ENCODE peak calls at places on chromosomes 12 and 14, in ten cellular contexts. C is ovary, L is adrenal gland, S is uterus, K is colonic mucosa, U is psoas muscle, Q is astrocyte, E is suprapubic skin, D is SK-N-SH, V is heart left ventricle. P is an unnamed sample.

GRCh38 chr12:124684971-124685688 is 117.7 kb upstream of the NCOR2 start:
- DNase-seq in C (peak), L (peak), S (peak), K (no peak), U (no peak), Q (peak), E (no peak), D (no peak), V (no peak), P (no peak)

GRCh38 chr14:104299993-104300761 is 161.8 kb downstream of the KIF26A start:
- DNase-seq in C (peak), L (no peak), S (no peak), K (no peak), U (peak), Q (no peak), E (no peak), D (peak), V (peak), P (no peak)

GRCh38 chr14:98262566-98262965 is 1009.4 kb downstream of the BCL11B start:
- DNase-seq in C (no peak), L (no peak), S (no peak), K (no peak), U (no peak), Q (no peak), E (no peak), D (no peak), V (no peak), P (no peak)

GRCh38 chr12:26807292-26807691 is 25.7 kb downstream of the ITPR2 start:
- DNase-seq in C (no peak), L (no peak), S (no peak), K (no peak), U (no peak), Q (no peak), E (no peak), D (no peak), V (no peak), P (no peak)

GRCh38 chr14:72828604-72829003 is 65.3 kb downstream of the DPF3 start:
- DNase-seq in C (no peak), L (no peak), S (no peak), K (peak), U (peak), Q (no peak), E (no peak), D (no peak), V (no peak), P (no peak)

GRCh38 chr12:30602678-30603077 is 93.0 kb downstream of the IPO8 start:
- DNase-seq in C (no peak), L (no peak), S (no peak), K (no peak), U (no peak), Q (no peak), E (no peak), D (no peak), V (no peak), P (no peak)

GRCh38 chr12:85829391-85829790 is 6.8 kb downstream of the RASSF9 start:
- DNase-seq in C (no peak), L (no peak), S (no peak), K (no peak), U (no peak), Q (peak), E (no peak), D (no peak), V (no peak), P (no peak)

GRCh38 chr12:24798335-24798734 is 150.6 kb downstream of the BCAT1 start:
- DNase-seq in C (no peak), L (no peak), S (no peak), K (no peak), U (no peak), Q (no peak), E (no peak), D (no peak), V (no peak), P (no peak)

GRCh38 chr12:8890313-8891084 is 23.8 kb upstream of the PHC1 start:
- DNase-seq in C (peak), L (peak), S (peak), K (peak), U (no peak), Q (peak), E (peak), D (peak), V (no peak), P (no peak)

GRCh38 chr14:52032196-52032865 is 36.5 kb downstream of the NID2 start:
- DNase-seq in C (no peak), L (no peak), S (no peak), K (no peak), U (no peak), Q (peak), E (no peak), D (no peak), V (no peak), P (no peak)

GRCh38 chr14:50232276-50232642 is 881 bp upstream of the SOS2 start:
- DNase-seq in C (no peak), L (no peak), S (no peak), K (no peak), U (no peak), Q (no peak), E (no peak), D (no peak), V (no peak), P (no peak)

GRCh38 chr12:11716794-11717532 is 67.5 kb downstream of the ETV6 start:
- DNase-seq in C (no peak), L (no peak), S (no peak), K (no peak), U (no peak), Q (peak), E (no peak), D (peak), V (no peak), P (no peak)

GRCh38 chr12:34334538-34334937 is 312.2 kb downstream of the ALG10 start:
- DNase-seq in C (no peak), L (no peak), S (no peak), K (no peak), U (no peak), Q (no peak), E (no peak), D (no peak), V (no peak), P (no peak)

GRCh38 chr14:73236752-73237218 is 521 bp upstream of the PAPLN start:
- DNase-seq in C (no peak), L (no peak), S (no peak), K (no peak), U (no peak), Q (no peak), E (no peak), D (no peak), V (no peak), P (no peak)

GRCh38 chr12:2803635-2804380 is 8.7 kb upstream of the ITFG2 start:
- DNase-seq in C (no peak), L (no peak), S (no peak), K (no peak), U (no peak), Q (no peak), E (no peak), D (no peak), V (no peak), P (no peak)

GRCh38 chr14:106141242-106142220 is 615.1 kb downstream of the TMEM121 start:
- DNase-seq in C (peak), L (no peak), S (no peak), K (no peak), U (peak), Q (no peak), E (no peak), D (peak), V (no peak), P (no peak)

GRCh38 chr12:115011703-115012102 is 327.7 kb upstream of the TBX3 start:
- DNase-seq in C (no peak), L (no peak), S (no peak), K (no peak), U (no peak), Q (no peak), E (no peak), D (no peak), V (no peak), P (no peak)

GRCh38 chr12:68633614-68634558 is 23.2 kb downstream of the RAP1B start:
- DNase-seq in C (no peak), L (no peak), S (no peak), K (no peak), U (no peak), Q (no peak), E (no peak), D (no peak), V (no peak), P (no peak)

GRCh38 chr14:69013943-69014782 is 35.1 kb upstream of the ACTN1 start:
- DNase-seq in C (no peak), L (peak), S (no peak), K (peak), U (peak), Q (no peak), E (no peak), D (peak), V (peak), P (no peak)

GRCh38 chr12:108761226-108761625 is 29.9 kb upstream of the CORO1C start:
- DNase-seq in C (no peak), L (no peak), S (no peak), K (no peak), U (peak), Q (no peak), E (peak), D (no peak), V (no peak), P (no peak)

GRCh38 chr12:19710811-19711793 is 271.8 kb downstream of the AEBP2 start:
- DNase-seq in C (no peak), L (no peak), S (peak), K (no peak), U (no peak), Q (peak), E (no peak), D (no peak), V (no peak), P (peak)

GRCh38 chr12:3117628-3118027 is 40.4 kb downstream of the TSPAN9 start:
- DNase-seq in C (no peak), L (no peak), S (no peak), K (no peak), U (peak), Q (peak), E (no peak), D (no peak), V (no peak), P (no peak)

GRCh38 chr14:22650046-22650739 is 6.0 kb upstream of the OR6J1 start:
- DNase-seq in C (no peak), L (no peak), S (no peak), K (no peak), U (no peak), Q (no peak), E (no peak), D (no peak), V (no peak), P (no peak)

GRCh38 chr14:52951730-52952481 is 1.1 kb upstream of the FERMT2 start:
- DNase-seq in C (no peak), L (peak), S (no peak), K (peak), U (no peak), Q (peak), E (no peak), D (peak), V (no peak), P (no peak)

GRCh38 chr12:25689996-25690501 is 137.0 kb upstream of the LMNTD1 start:
- DNase-seq in C (peak), L (peak), S (no peak), K (peak), U (no peak), Q (peak), E (no peak), D (peak), V (peak), P (no peak)

GRCh38 chr12:62783881-62784280 is 151.1 kb downstream of the PPM1H start:
- DNase-seq in C (no peak), L (no peak), S (no peak), K (no peak), U (no peak), Q (peak), E (no peak), D (no peak), V (no peak), P (no peak)

GRCh38 chr14:63468273-63468672 is 74.9 kb downstream of the PPP2R5E start:
- DNase-seq in C (no peak), L (no peak), S (no peak), K (no peak), U (no peak), Q (no peak), E (no peak), D (no peak), V (no peak), P (no peak)

GRCh38 chr14:35387209-35387608 is 17.3 kb downstream of the NFKBIA start:
- DNase-seq in C (no peak), L (no peak), S (no peak), K (no peak), U (no peak), Q (no peak), E (no peak), D (no peak), V (no peak), P (no peak)

DNA sequence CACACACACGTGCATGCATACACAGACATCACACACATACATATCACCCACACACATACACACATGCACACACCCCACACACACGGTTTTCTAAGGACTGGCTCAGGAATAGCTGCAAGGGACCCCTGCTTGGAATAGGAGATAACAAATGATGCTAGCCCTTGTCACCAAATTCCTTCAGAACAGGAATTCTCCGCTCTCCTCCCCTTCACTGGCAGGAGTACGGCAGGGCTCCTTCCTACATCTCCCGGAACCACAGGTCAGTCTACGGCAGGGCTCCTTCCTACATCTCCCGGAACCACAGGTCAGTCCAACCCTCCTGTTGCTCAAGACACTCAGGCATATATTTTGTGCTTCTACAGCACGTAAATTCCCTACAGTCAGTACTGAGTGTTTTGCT is 23.9 kb downstream of the PHLDA1 start:
- DNase-seq in C (no peak), L (no peak), S (no peak), K (no peak), U (no peak), Q (no peak), E (no peak), D (no peak), V (no peak), P (no peak)
- H3K27ac ChIP-seq in C (no peak), L (no peak), S (no peak), K (no peak), U (no peak), Q (no peak), E (no peak), D (no peak), V (no peak), P (no peak)

DNA sequence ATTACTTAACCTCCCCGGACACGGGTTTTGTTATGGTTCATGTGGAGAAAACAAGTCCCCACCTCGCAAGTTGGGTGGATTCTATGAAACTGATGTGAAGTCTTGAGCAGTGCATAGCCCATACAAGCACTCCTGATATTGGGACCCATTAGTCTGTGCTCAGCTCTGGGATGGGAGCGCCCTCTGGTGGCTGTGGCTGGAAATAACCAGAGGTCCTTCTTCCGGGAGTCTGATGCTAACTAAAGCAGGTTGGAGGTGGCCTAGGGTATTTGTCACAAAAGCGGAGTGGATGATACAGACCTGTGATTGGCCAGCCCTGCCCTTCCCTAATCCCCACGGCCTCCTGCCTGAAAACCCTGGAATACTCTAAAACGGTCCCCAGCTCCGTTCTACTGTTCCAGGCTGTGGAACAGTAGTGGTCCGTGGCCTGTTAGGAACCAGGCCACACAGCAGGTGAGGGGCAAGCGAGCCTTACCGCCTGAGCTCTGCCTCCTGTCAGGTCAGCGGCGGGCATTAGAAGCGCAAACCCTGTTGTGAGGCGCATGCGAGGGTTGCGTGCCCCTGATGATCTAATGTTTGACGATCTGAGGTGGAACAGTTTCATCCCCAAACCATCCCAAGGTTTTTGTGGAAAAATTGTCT is 6.4 kb downstream of the SLC48A1 start:
- DNase-seq in C (peak), L (peak), S (peak), K (peak), U (peak), Q (peak), E (peak), D (peak), V (peak), P (peak)
- H3K4me3 ChIP-seq in C (no peak), L (no peak), S (no peak), K (no peak), U (no peak), Q (no peak), E (no peak), D (no peak), V (no peak), P (peak)

DNA sequence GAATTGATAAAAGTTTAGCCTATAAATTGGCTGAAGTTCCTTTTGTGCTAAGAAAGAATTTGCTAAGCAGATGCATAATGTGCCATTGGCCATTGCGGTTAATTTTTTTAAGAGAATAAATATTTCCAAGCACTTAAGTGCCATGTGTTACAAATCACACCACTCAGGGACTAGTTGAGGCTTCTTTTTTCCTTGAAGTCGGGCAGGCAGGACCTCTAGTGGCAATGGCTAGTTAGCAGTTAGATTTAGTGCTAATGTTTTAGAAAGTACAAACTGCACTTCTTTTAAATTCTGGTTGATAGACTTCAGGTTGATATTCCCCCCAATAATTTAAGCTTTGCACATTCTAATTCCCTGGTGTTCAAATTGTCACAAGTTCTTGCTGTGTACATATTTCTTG is 294.3 kb downstream of the APAF1 start:
- DNase-seq in C (no peak), L (peak), S (no peak), K (no peak), U (no peak), Q (peak), E (no peak), D (peak), V (no peak), P (no peak)
- TF ChIP-seq CTCF in C (no peak), L (peak), S (no peak), K (no peak), U (peak), Q (peak), E (no peak), D (peak), V (peak), P (no peak)

DNA sequence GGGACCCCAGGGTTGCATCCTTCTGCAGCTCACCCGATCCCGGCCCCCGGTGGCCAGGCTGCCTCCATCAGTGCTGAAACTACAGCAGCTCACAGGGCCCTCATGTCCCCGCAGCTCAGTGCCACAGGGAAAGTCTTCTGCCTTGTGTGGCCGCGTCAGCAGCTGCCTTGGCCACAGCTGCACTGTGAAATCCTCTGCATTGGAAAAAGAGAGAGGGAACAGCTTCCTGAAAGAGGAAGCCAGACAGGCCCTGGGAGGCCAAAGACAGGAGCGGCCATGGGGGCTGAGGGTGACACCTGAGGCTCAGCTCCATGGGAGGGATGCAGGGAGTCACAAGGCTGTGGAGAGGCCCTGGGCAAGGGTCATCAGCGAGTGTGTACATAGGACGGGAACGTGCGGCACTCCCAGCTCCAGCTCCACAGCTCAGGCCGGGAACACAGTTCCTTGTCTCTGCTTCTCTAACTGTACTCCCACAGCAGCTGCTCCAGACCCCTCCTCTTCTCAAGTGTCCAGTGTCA is 32.7 kb downstream of the PARP2 start:
- DNase-seq in C (no peak), L (no peak), S (no peak), K (peak), U (no peak), Q (no peak), E (no peak), D (no peak), V (no peak), P (no peak)
- H3K27ac ChIP-seq in C (no peak), L (no peak), S (no peak), K (peak), U (no peak), Q (no peak), E (no peak), D (no peak), V (no peak), P (no peak)

DNA sequence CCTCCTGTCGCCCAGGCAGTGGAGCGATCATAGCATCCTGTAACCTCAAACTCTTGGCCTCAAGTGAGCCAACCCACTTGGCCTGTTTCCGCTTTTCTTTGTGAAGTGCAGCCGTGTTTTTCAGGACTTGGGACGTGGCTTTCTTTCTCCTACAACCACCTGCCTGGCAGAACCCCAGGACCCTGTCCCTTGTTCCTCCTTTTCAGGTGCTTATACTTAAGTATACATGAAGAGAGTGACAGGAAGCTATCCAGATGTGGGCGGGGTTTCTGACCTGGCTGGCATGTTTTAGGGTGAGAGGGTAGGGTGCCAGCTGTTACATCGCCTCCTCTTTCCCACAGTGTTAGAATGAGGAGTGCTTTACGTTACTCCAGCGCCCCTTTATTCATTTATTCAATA is 684 bp downstream of the ZNF140 start:
- DNase-seq in C (peak), L (peak), S (peak), K (no peak), U (no peak), Q (no peak), E (no peak), D (no peak), V (no peak), P (no peak)
- H3K4me3 ChIP-seq in C (peak), L (no peak), S (peak), K (peak), U (peak), Q (peak), E (peak), D (peak), V (peak), P (peak)

GRCh38 chr14:103105580-103106168 is 11.1 kb downstream of the EXOC3L4 start:
- DNase-seq in C (no peak), L (no peak), S (no peak), K (peak), U (no peak), Q (no peak), E (no peak), D (no peak), V (no peak), P (no peak)
- TF ChIP-seq CTCF in C (no peak), L (no peak), S (no peak), K (no peak), U (no peak), Q (no peak), E (no peak), D (peak), V (no peak), P (no peak)

GRCh38 chr14:93965287-93965821 is 11.0 kb downstream of the ASB2 start:
- DNase-seq in C (no peak), L (no peak), S (no peak), K (no peak), U (no peak), Q (peak), E (no peak), D (no peak), V (no peak), P (no peak)
- H3K27ac ChIP-seq in C (no peak), L (no peak), S (peak), K (peak), U (peak), Q (peak), E (no peak), D (peak), V (peak), P (peak)

GRCh38 chr12:130956009-130956408 is 2.3 kb downstream of the ADGRD1 start:
- DNase-seq in C (no peak), L (no peak), S (no peak), K (no peak), U (no peak), Q (no peak), E (no peak), D (no peak), V (no peak), P (no peak)
- H3K4me3 ChIP-seq in C (no peak), L (no peak), S (no peak), K (no peak), U (peak), Q (no peak), E (peak), D (no peak), V (peak), P (peak)